ENCODE peak calls at places on chromosomes 4 and X, in eight cellular contexts. One of them, this sample, is unnamed.

GRCh38 chrX:81259008-81259713 is 57.3 kb downstream of the SH3BGRL start:
- DNase-seq in GM06990: no peak
- DNase-seq in activated effector memory CD4-positive, alpha-beta T cell treated with anti-CD3 and anti-CD28 coated beads, Interleukin-2, amount 50 U/mL, for 16 hours: no peak
- DNase-seq in activated T-helper 1 cell treated with anti-CD3 and anti-CD28 coated beads, Interleukin-2, amount 50 U/mL, for 16 hours: no peak
- DNase-seq in NCI-H460: no peak
- DNase-seq in T-helper 17 cell: no peak
- DNase-seq in suprapubic skin: no peak
- DNase-seq in choroid plexus epithelial cell: peak
- DNase-seq in this sample: no peak

GRCh38 chr4:77525538-77525937 is 80.1 kb upstream of the CXCL13 start:
- DNase-seq in GM06990: no peak
- DNase-seq in activated effector memory CD4-positive, alpha-beta T cell treated with anti-CD3 and anti-CD28 coated beads, Interleukin-2, amount 50 U/mL, for 16 hours: no peak
- DNase-seq in activated T-helper 1 cell treated with anti-CD3 and anti-CD28 coated beads, Interleukin-2, amount 50 U/mL, for 16 hours: no peak
- DNase-seq in NCI-H460: no peak
- DNase-seq in T-helper 17 cell: no peak
- DNase-seq in suprapubic skin: no peak
- DNase-seq in choroid plexus epithelial cell: no peak
- DNase-seq in this sample: no peak

GRCh38 chr4:146585761-146586333 is 52.8 kb upstream of the POU4F2 start:
- DNase-seq in GM06990: no peak
- DNase-seq in activated effector memory CD4-positive, alpha-beta T cell treated with anti-CD3 and anti-CD28 coated beads, Interleukin-2, amount 50 U/mL, for 16 hours: no peak
- DNase-seq in activated T-helper 1 cell treated with anti-CD3 and anti-CD28 coated beads, Interleukin-2, amount 50 U/mL, for 16 hours: no peak
- DNase-seq in NCI-H460: no peak
- DNase-seq in T-helper 17 cell: no peak
- DNase-seq in suprapubic skin: no peak
- DNase-seq in choroid plexus epithelial cell: peak
- DNase-seq in this sample: no peak

GRCh38 chr4:64146030-64146429 is 263.2 kb downstream of the TECRL start:
- DNase-seq in GM06990: no peak
- DNase-seq in activated effector memory CD4-positive, alpha-beta T cell treated with anti-CD3 and anti-CD28 coated beads, Interleukin-2, amount 50 U/mL, for 16 hours: no peak
- DNase-seq in activated T-helper 1 cell treated with anti-CD3 and anti-CD28 coated beads, Interleukin-2, amount 50 U/mL, for 16 hours: no peak
- DNase-seq in NCI-H460: no peak
- DNase-seq in T-helper 17 cell: no peak
- DNase-seq in suprapubic skin: no peak
- DNase-seq in choroid plexus epithelial cell: no peak
- DNase-seq in this sample: no peak

GRCh38 chr4:55617587-55618197 is 18.4 kb downstream of the NMU start:
- DNase-seq in GM06990: peak
- DNase-seq in activated effector memory CD4-positive, alpha-beta T cell treated with anti-CD3 and anti-CD28 coated beads, Interleukin-2, amount 50 U/mL, for 16 hours: no peak
- DNase-seq in activated T-helper 1 cell treated with anti-CD3 and anti-CD28 coated beads, Interleukin-2, amount 50 U/mL, for 16 hours: no peak
- DNase-seq in NCI-H460: no peak
- DNase-seq in T-helper 17 cell: no peak
- DNase-seq in suprapubic skin: no peak
- DNase-seq in choroid plexus epithelial cell: no peak
- DNase-seq in this sample: no peak

GRCh38 chrX:37330642-37331041 is 18.5 kb upstream of the PRRG1 start:
- DNase-seq in GM06990: no peak
- DNase-seq in activated effector memory CD4-positive, alpha-beta T cell treated with anti-CD3 and anti-CD28 coated beads, Interleukin-2, amount 50 U/mL, for 16 hours: no peak
- DNase-seq in activated T-helper 1 cell treated with anti-CD3 and anti-CD28 coated beads, Interleukin-2, amount 50 U/mL, for 16 hours: no peak
- DNase-seq in NCI-H460: no peak
- DNase-seq in T-helper 17 cell: no peak
- DNase-seq in suprapubic skin: no peak
- DNase-seq in choroid plexus epithelial cell: no peak
- DNase-seq in this sample: no peak

GRCh38 chrX:143837010-143837409 is 46.9 kb upstream of the UBE2NL start:
- DNase-seq in GM06990: no peak
- DNase-seq in activated effector memory CD4-positive, alpha-beta T cell treated with anti-CD3 and anti-CD28 coated beads, Interleukin-2, amount 50 U/mL, for 16 hours: no peak
- DNase-seq in activated T-helper 1 cell treated with anti-CD3 and anti-CD28 coated beads, Interleukin-2, amount 50 U/mL, for 16 hours: no peak
- DNase-seq in NCI-H460: no peak
- DNase-seq in T-helper 17 cell: no peak
- DNase-seq in suprapubic skin: no peak
- DNase-seq in choroid plexus epithelial cell: no peak
- DNase-seq in this sample: no peak

GRCh38 chr4:153447175-153447887 is 18.8 kb upstream of the TMEM131L start:
- DNase-seq in GM06990: no peak
- DNase-seq in activated effector memory CD4-positive, alpha-beta T cell treated with anti-CD3 and anti-CD28 coated beads, Interleukin-2, amount 50 U/mL, for 16 hours: no peak
- DNase-seq in activated T-helper 1 cell treated with anti-CD3 and anti-CD28 coated beads, Interleukin-2, amount 50 U/mL, for 16 hours: no peak
- DNase-seq in NCI-H460: no peak
- DNase-seq in T-helper 17 cell: no peak
- DNase-seq in suprapubic skin: no peak
- DNase-seq in choroid plexus epithelial cell: peak
- DNase-seq in this sample: no peak

GRCh38 chrX:73215263-73215662 is 612 bp upstream of the NAP1L2 start:
- DNase-seq in GM06990: no peak
- DNase-seq in activated effector memory CD4-positive, alpha-beta T cell treated with anti-CD3 and anti-CD28 coated beads, Interleukin-2, amount 50 U/mL, for 16 hours: no peak
- DNase-seq in activated T-helper 1 cell treated with anti-CD3 and anti-CD28 coated beads, Interleukin-2, amount 50 U/mL, for 16 hours: no peak
- DNase-seq in NCI-H460: no peak
- DNase-seq in T-helper 17 cell: no peak
- DNase-seq in suprapubic skin: no peak
- DNase-seq in choroid plexus epithelial cell: no peak
- DNase-seq in this sample: no peak

GRCh38 chr4:127732623-127733199 is 2.5 kb downstream of the SLC25A31 start:
- DNase-seq in GM06990: peak
- DNase-seq in activated effector memory CD4-positive, alpha-beta T cell treated with anti-CD3 and anti-CD28 coated beads, Interleukin-2, amount 50 U/mL, for 16 hours: no peak
- DNase-seq in activated T-helper 1 cell treated with anti-CD3 and anti-CD28 coated beads, Interleukin-2, amount 50 U/mL, for 16 hours: no peak
- DNase-seq in NCI-H460: peak
- DNase-seq in T-helper 17 cell: no peak
- DNase-seq in suprapubic skin: no peak
- DNase-seq in choroid plexus epithelial cell: peak
- DNase-seq in this sample: no peak

GRCh38 chr4:133493776-133494175 is 344.7 kb downstream of the PCDH10 start:
- DNase-seq in GM06990: no peak
- DNase-seq in activated effector memory CD4-positive, alpha-beta T cell treated with anti-CD3 and anti-CD28 coated beads, Interleukin-2, amount 50 U/mL, for 16 hours: no peak
- DNase-seq in activated T-helper 1 cell treated with anti-CD3 and anti-CD28 coated beads, Interleukin-2, amount 50 U/mL, for 16 hours: no peak
- DNase-seq in NCI-H460: no peak
- DNase-seq in T-helper 17 cell: no peak
- DNase-seq in suprapubic skin: no peak
- DNase-seq in choroid plexus epithelial cell: peak
- DNase-seq in this sample: no peak

GRCh38 chr4:5972571-5972970 is 45.7 kb downstream of the C4orf50 start:
- DNase-seq in GM06990: no peak
- DNase-seq in activated effector memory CD4-positive, alpha-beta T cell treated with anti-CD3 and anti-CD28 coated beads, Interleukin-2, amount 50 U/mL, for 16 hours: peak
- DNase-seq in activated T-helper 1 cell treated with anti-CD3 and anti-CD28 coated beads, Interleukin-2, amount 50 U/mL, for 16 hours: no peak
- DNase-seq in NCI-H460: no peak
- DNase-seq in T-helper 17 cell: no peak
- DNase-seq in suprapubic skin: no peak
- DNase-seq in choroid plexus epithelial cell: no peak
- DNase-seq in this sample: peak

GRCh38 chrX:1418901-1419544 is 27.1 kb upstream of the SLC25A6 start:
- DNase-seq in GM06990: no peak
- DNase-seq in activated effector memory CD4-positive, alpha-beta T cell treated with anti-CD3 and anti-CD28 coated beads, Interleukin-2, amount 50 U/mL, for 16 hours: peak
- DNase-seq in activated T-helper 1 cell treated with anti-CD3 and anti-CD28 coated beads, Interleukin-2, amount 50 U/mL, for 16 hours: no peak
- DNase-seq in NCI-H460: no peak
- DNase-seq in T-helper 17 cell: no peak
- DNase-seq in suprapubic skin: peak
- DNase-seq in choroid plexus epithelial cell: no peak
- DNase-seq in this sample: no peak

GRCh38 chr4:148126825-148127224 is 315.4 kb downstream of the NR3C2 start:
- DNase-seq in GM06990: no peak
- DNase-seq in activated effector memory CD4-positive, alpha-beta T cell treated with anti-CD3 and anti-CD28 coated beads, Interleukin-2, amount 50 U/mL, for 16 hours: no peak
- DNase-seq in activated T-helper 1 cell treated with anti-CD3 and anti-CD28 coated beads, Interleukin-2, amount 50 U/mL, for 16 hours: no peak
- DNase-seq in NCI-H460: no peak
- DNase-seq in T-helper 17 cell: no peak
- DNase-seq in suprapubic skin: no peak
- DNase-seq in choroid plexus epithelial cell: peak
- DNase-seq in this sample: no peak

GRCh38 chr4:118322831-118323502 is 29.8 kb downstream of the PRSS12 start:
- DNase-seq in GM06990: no peak
- DNase-seq in activated effector memory CD4-positive, alpha-beta T cell treated with anti-CD3 and anti-CD28 coated beads, Interleukin-2, amount 50 U/mL, for 16 hours: no peak
- DNase-seq in activated T-helper 1 cell treated with anti-CD3 and anti-CD28 coated beads, Interleukin-2, amount 50 U/mL, for 16 hours: no peak
- DNase-seq in NCI-H460: no peak
- DNase-seq in T-helper 17 cell: no peak
- DNase-seq in suprapubic skin: no peak
- DNase-seq in choroid plexus epithelial cell: no peak
- DNase-seq in this sample: no peak

GRCh38 chr4:98055800-98056501 is 87.3 kb downstream of the STPG2 start:
- DNase-seq in GM06990: no peak
- DNase-seq in activated effector memory CD4-positive, alpha-beta T cell treated with anti-CD3 and anti-CD28 coated beads, Interleukin-2, amount 50 U/mL, for 16 hours: no peak
- DNase-seq in activated T-helper 1 cell treated with anti-CD3 and anti-CD28 coated beads, Interleukin-2, amount 50 U/mL, for 16 hours: no peak
- DNase-seq in NCI-H460: no peak
- DNase-seq in T-helper 17 cell: no peak
- DNase-seq in suprapubic skin: no peak
- DNase-seq in choroid plexus epithelial cell: no peak
- DNase-seq in this sample: no peak

GRCh38 chr4:41455215-41455614 is 82.7 kb upstream of the LIMCH1 start:
- DNase-seq in GM06990: no peak
- DNase-seq in activated effector memory CD4-positive, alpha-beta T cell treated with anti-CD3 and anti-CD28 coated beads, Interleukin-2, amount 50 U/mL, for 16 hours: no peak
- DNase-seq in activated T-helper 1 cell treated with anti-CD3 and anti-CD28 coated beads, Interleukin-2, amount 50 U/mL, for 16 hours: no peak
- DNase-seq in NCI-H460: no peak
- DNase-seq in T-helper 17 cell: no peak
- DNase-seq in suprapubic skin: no peak
- DNase-seq in choroid plexus epithelial cell: no peak
- DNase-seq in this sample: no peak

GRCh38 chrX:16903274-16904019 is 33.3 kb upstream of the RBBP7 start:
- DNase-seq in GM06990: peak
- DNase-seq in activated effector memory CD4-positive, alpha-beta T cell treated with anti-CD3 and anti-CD28 coated beads, Interleukin-2, amount 50 U/mL, for 16 hours: no peak
- DNase-seq in activated T-helper 1 cell treated with anti-CD3 and anti-CD28 coated beads, Interleukin-2, amount 50 U/mL, for 16 hours: no peak
- DNase-seq in NCI-H460: no peak
- DNase-seq in T-helper 17 cell: no peak
- DNase-seq in suprapubic skin: no peak
- DNase-seq in choroid plexus epithelial cell: no peak
- DNase-seq in this sample: no peak

GRCh38 chr4:25377572-25377882 is 464 bp downstream of the ANAPC4 start:
- DNase-seq in GM06990: no peak
- DNase-seq in activated effector memory CD4-positive, alpha-beta T cell treated with anti-CD3 and anti-CD28 coated beads, Interleukin-2, amount 50 U/mL, for 16 hours: no peak
- DNase-seq in activated T-helper 1 cell treated with anti-CD3 and anti-CD28 coated beads, Interleukin-2, amount 50 U/mL, for 16 hours: no peak
- DNase-seq in NCI-H460: no peak
- DNase-seq in T-helper 17 cell: no peak
- DNase-seq in suprapubic skin: no peak
- DNase-seq in choroid plexus epithelial cell: no peak
- DNase-seq in this sample: no peak

GRCh38 chr4:140049024-140049923 is 104.7 kb downstream of the MAML3 start:
- DNase-seq in GM06990: peak
- DNase-seq in activated effector memory CD4-positive, alpha-beta T cell treated with anti-CD3 and anti-CD28 coated beads, Interleukin-2, amount 50 U/mL, for 16 hours: peak
- DNase-seq in activated T-helper 1 cell treated with anti-CD3 and anti-CD28 coated beads, Interleukin-2, amount 50 U/mL, for 16 hours: no peak
- DNase-seq in NCI-H460: peak
- DNase-seq in T-helper 17 cell: no peak
- DNase-seq in suprapubic skin: no peak
- DNase-seq in choroid plexus epithelial cell: peak
- DNase-seq in this sample: no peak

GRCh38 chr4:66959207-66959606 is 586.1 kb downstream of the CENPC start:
- DNase-seq in GM06990: no peak
- DNase-seq in activated effector memory CD4-positive, alpha-beta T cell treated with anti-CD3 and anti-CD28 coated beads, Interleukin-2, amount 50 U/mL, for 16 hours: no peak
- DNase-seq in activated T-helper 1 cell treated with anti-CD3 and anti-CD28 coated beads, Interleukin-2, amount 50 U/mL, for 16 hours: no peak
- DNase-seq in NCI-H460: no peak
- DNase-seq in T-helper 17 cell: no peak
- DNase-seq in suprapubic skin: no peak
- DNase-seq in choroid plexus epithelial cell: no peak
- DNase-seq in this sample: no peak

GRCh38 chr4:21470531-21470930 is 478.0 kb downstream of the KCNIP4 start:
- DNase-seq in GM06990: no peak
- DNase-seq in activated effector memory CD4-positive, alpha-beta T cell treated with anti-CD3 and anti-CD28 coated beads, Interleukin-2, amount 50 U/mL, for 16 hours: no peak
- DNase-seq in activated T-helper 1 cell treated with anti-CD3 and anti-CD28 coated beads, Interleukin-2, amount 50 U/mL, for 16 hours: no peak
- DNase-seq in NCI-H460: no peak
- DNase-seq in T-helper 17 cell: no peak
- DNase-seq in suprapubic skin: no peak
- DNase-seq in choroid plexus epithelial cell: peak
- DNase-seq in this sample: no peak

GRCh38 chrX:113800955-113801354 is 782.9 kb upstream of the HTR2C start:
- DNase-seq in GM06990: no peak
- DNase-seq in activated effector memory CD4-positive, alpha-beta T cell treated with anti-CD3 and anti-CD28 coated beads, Interleukin-2, amount 50 U/mL, for 16 hours: no peak
- DNase-seq in activated T-helper 1 cell treated with anti-CD3 and anti-CD28 coated beads, Interleukin-2, amount 50 U/mL, for 16 hours: no peak
- DNase-seq in NCI-H460: no peak
- DNase-seq in T-helper 17 cell: no peak
- DNase-seq in suprapubic skin: no peak
- DNase-seq in choroid plexus epithelial cell: no peak
- DNase-seq in this sample: no peak

GRCh38 chr4:41933997-41934812 is 1.0 kb upstream of the TMEM33 start:
- DNase-seq in GM06990: no peak
- DNase-seq in activated effector memory CD4-positive, alpha-beta T cell treated with anti-CD3 and anti-CD28 coated beads, Interleukin-2, amount 50 U/mL, for 16 hours: no peak
- DNase-seq in activated T-helper 1 cell treated with anti-CD3 and anti-CD28 coated beads, Interleukin-2, amount 50 U/mL, for 16 hours: no peak
- DNase-seq in NCI-H460: peak
- DNase-seq in T-helper 17 cell: no peak
- DNase-seq in suprapubic skin: no peak
- DNase-seq in choroid plexus epithelial cell: no peak
- DNase-seq in this sample: no peak

GRCh38 chr4:88610771-88611170 is 18.5 kb downstream of the HERC3 start:
- DNase-seq in GM06990: no peak
- DNase-seq in activated effector memory CD4-positive, alpha-beta T cell treated with anti-CD3 and anti-CD28 coated beads, Interleukin-2, amount 50 U/mL, for 16 hours: no peak
- DNase-seq in activated T-helper 1 cell treated with anti-CD3 and anti-CD28 coated beads, Interleukin-2, amount 50 U/mL, for 16 hours: no peak
- DNase-seq in NCI-H460: no peak
- DNase-seq in T-helper 17 cell: no peak
- DNase-seq in suprapubic skin: no peak
- DNase-seq in choroid plexus epithelial cell: no peak
- DNase-seq in this sample: peak

GRCh38 chr4:186149872-186150271 is 41.5 kb upstream of the CYP4V2 start:
- DNase-seq in GM06990: no peak
- DNase-seq in activated effector memory CD4-positive, alpha-beta T cell treated with anti-CD3 and anti-CD28 coated beads, Interleukin-2, amount 50 U/mL, for 16 hours: peak
- DNase-seq in activated T-helper 1 cell treated with anti-CD3 and anti-CD28 coated beads, Interleukin-2, amount 50 U/mL, for 16 hours: peak
- DNase-seq in NCI-H460: peak
- DNase-seq in T-helper 17 cell: peak
- DNase-seq in suprapubic skin: peak
- DNase-seq in choroid plexus epithelial cell: peak
- DNase-seq in this sample: peak